ENCODE peak calls at places on chromosome 4, in five cellular contexts. A is suprapubic skin, Q is sigmoid colon, K is GM23338, E is transverse colon. F is an unnamed sample.

GRCh38 chr4:55838356-55838755 is 15.1 kb upstream of the EXOC1 start:
- DNase-seq in Q (no peak), A (no peak), K (no peak), E (no peak), F (no peak)

GRCh38 chr4:6058531-6059374 is 40.5 kb upstream of the C4orf50 start:
- DNase-seq in A (no peak), E (no peak), K (no peak), Q (peak), F (no peak)

GRCh38 chr4:147840846-147841732 is 109.2 kb downstream of the ARHGAP10 start:
- DNase-seq in Q (no peak), E (no peak), K (no peak), A (no peak), F (no peak)

GRCh38 chr4:173415885-173416658 is 17.2 kb upstream of the SCRG1 start:
- DNase-seq in A (peak), E (peak), K (peak), Q (peak), F (peak)

GRCh38 chr4:19776021-19776459 is 475.7 kb upstream of the SLIT2 start:
- DNase-seq in K (no peak), Q (no peak), E (no peak), A (no peak), F (no peak)

GRCh38 chr4:183011213-183011907 is 87.7 kb upstream of the WWC2 start:
- DNase-seq in Q (no peak), A (no peak), E (no peak), K (no peak), F (no peak)

GRCh38 chr4:138938371-138938699 is 77.2 kb upstream of the NOCT start:
- DNase-seq in K (peak), E (no peak), Q (no peak), A (no peak), F (no peak)

GRCh38 chr4:68404153-68404552 is 43.1 kb upstream of the TMPRSS11E start:
- DNase-seq in K (peak), Q (no peak), E (no peak), A (no peak), F (no peak)

GRCh38 chr4:38572798-38573197 is 91.2 kb upstream of the KLF3 start:
- DNase-seq in E (no peak), Q (no peak), A (no peak), K (no peak), F (no peak)

DNA sequence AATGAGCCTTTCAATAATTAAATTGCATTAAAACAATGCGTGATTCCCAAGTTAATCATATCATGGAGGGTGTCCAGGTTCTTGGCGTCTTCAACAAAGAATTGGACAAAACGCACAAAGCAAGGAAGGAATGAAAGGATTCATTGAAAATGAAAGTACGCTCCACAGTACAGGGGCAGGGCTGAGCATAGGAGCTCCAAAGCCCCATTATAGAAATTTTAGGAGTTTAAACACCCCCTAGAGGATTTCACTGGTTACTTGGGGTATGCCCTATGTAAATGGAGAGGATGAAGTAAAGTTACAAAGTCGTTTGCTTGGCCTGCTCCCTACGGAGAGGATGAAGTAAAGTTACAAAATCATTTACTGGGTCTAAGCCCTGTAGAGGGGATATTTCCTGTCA is 1910.4 kb downstream of the C4orf33 start:
- DNase-seq in K (peak), A (no peak), E (no peak), Q (no peak), F (no peak)
- H3K27ac ChIP-seq in K (no peak), A (no peak), E (no peak), Q (no peak), F (no peak)

DNA sequence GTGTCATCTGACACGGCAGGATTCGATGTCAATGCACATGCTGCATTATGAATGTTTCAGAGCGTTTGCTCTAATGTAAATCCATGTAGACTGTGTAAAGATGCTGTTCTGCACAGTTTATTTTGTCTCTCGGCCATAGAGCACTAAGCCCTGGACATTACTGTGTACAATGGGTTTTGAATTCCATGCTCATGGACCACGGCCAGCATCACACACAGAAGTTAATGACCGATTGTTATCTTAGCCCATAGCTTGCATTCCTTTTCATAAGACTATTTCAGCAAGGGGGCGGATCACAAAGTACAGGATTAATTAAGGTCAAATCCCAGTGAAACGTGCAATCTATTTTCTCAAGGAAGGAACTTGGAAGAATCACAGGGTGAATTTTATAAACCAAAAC is 286.1 kb upstream of the TENM3 start:
- DNase-seq in E (no peak), Q (no peak), K (no peak), A (no peak), F (no peak)
- TF ChIP-seq POLR2AphosphoS5 in E (no peak), Q (no peak), K (no peak), A (no peak), F (no peak)

GRCh38 chr4:71697031-71697430 is 86.8 kb downstream of the GC start:
- DNase-seq in E (no peak), A (no peak), K (no peak), Q (no peak), F (no peak)
- H3K27ac ChIP-seq in E (no peak), A (no peak), K (no peak), Q (no peak), F (no peak)

DNA sequence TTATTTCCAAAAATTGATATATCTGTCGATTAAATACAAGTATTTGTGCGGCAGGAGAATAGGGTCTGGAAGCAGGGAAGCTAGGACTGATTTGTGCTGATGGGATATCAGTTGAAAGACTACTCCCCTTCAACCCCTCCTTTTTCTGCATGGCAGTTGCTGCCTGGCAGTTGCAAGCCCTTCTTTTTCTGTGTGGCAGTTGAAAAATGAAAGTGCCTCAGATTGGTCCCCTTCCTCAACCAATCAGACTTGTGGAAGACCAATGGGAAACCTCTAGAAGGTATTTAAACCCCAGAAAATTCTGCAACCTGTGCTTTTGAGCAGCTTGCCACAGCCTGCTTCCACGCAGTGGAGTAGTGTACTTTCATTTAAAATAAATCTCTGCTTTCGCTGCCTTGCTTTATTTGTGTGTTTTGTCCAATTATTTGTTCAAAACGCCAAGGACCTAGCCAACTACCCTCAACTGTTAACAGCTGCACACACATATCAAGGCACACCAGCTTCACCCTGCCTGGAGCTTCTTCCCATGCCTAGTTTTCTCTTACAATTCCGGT is 1.5 kb upstream of the TMA16 start:
- DNase-seq in K (peak), Q (no peak), E (no peak), A (no peak), F (no peak)
- TF ChIP-seq POLR2AphosphoS5 in K (no peak), Q (no peak), E (no peak), A (no peak), F (no peak)

DNA sequence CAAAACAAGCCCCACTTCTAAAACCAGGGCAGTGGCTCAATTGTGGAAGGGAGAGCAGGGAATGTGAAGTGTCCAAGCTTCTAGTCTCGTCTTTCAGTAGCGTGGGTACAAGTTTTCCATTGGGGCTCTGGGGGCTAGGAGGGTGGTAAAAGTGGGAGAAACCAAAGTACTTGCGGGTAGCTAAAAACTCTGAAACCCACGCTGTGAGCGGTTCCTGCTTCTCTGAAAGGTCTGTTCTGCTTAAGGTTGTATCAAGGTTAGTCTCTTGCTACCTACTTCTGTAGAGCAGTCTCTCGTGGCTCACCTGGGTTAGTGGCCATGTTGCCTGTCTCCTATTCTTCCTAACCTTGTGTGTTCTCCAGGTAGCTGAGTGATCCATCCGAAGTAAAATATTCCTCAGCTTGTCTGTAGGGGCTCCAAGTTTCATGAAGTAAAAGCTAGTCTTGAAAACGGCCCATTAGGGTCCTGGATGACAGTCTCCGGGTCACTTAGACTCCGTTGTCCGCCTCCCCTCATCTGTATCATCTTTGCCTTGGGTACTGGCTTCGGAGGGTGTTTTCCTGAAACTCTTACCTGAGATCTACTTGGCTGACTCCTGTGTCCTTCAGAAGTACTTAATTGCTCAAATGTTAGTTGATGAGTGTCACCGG is 1.9 kb upstream of the WDR1 start:
- DNase-seq in Q (no peak), E (no peak), A (no peak), K (no peak), F (no peak)
- H3K27ac ChIP-seq in Q (peak), E (peak), A (no peak), K (peak), F (peak)

GRCh38 chr4:122732329-122733026 is at the start of gene BBS12:
- DNase-seq in A (peak), E (peak), K (peak), Q (peak), F (peak)
- TF ChIP-seq POLR2AphosphoS5 in A (no peak), E (peak), K (peak), Q (peak), F (peak)

DNA sequence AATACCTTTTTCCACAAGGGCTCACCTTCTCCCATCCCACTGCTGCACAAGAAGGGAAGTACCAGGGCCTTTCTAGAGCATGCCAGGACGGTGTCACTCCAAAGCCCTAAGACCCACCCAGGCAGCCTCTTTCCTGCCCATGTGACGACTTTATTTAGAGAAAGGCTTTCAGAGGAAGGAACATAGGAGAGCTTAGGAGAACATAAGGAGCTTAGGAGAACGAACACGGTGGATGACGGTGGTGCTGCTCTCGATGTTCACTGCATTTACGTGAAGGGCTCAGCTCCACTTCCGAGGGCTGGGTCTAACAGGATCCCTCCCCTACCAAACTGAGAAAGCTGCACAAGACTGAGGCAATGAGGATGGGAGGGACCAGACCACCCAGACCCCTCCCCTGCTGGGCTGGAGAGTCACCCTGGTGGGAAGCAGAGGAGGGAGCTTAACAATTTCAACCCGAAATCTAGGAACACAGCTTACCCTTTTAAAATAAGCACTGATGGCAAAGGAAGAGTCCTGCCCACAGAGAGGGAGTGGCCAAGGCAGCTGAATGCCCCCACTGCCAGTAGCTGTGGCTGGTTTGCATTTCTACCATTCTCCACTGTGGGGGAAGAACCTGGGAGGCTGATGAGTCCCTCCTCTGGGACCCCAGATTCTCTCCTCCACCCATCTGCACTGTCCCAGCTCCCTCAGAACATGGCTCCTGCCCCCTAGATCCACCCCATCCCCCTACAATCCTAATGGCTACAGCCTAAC is 29.8 kb downstream of the ZFYVE28 start:
- DNase-seq in K (no peak), Q (no peak), A (no peak), E (no peak), F (no peak)
- H3K27ac ChIP-seq in K (no peak), Q (no peak), A (no peak), E (no peak), F (no peak)

DNA sequence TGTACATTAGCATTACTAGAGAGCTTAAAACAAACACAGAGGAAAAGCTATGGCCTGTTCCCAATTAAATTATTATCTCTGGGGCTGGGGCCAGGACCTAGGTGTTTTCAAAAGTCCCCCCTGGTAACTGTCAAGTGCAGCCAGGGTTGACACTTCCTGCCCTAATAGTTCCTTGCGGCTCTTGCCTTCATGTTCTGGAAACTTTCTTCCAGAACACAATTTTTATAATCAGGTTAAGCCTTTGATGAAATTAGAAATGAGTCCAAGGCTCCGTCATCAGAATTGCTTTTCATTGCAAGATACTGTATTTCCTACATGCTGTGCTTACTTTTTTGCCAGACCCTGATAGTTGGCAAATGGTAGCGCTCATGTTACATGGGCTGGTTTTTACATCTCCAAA is 229.6 kb downstream of the UNC5C start:
- DNase-seq in E (no peak), Q (no peak), A (no peak), K (no peak), F (no peak)
- TF ChIP-seq POLR2AphosphoS5 in E (no peak), Q (no peak), A (no peak), K (no peak), F (no peak)

GRCh38 chr4:26083987-26084386 is 170.0 kb downstream of the SMIM20 start:
- DNase-seq in K (no peak), A (no peak), Q (peak), E (no peak), F (no peak)
- H3K27ac ChIP-seq in K (no peak), A (no peak), Q (no peak), E (no peak), F (no peak)